ENCODE peak calls at places on chromosome 14, in ten cellular contexts. One of them, this sample, is unnamed.

GRCh38 chr14:55389330-55389729 is 22.3 kb downstream of the ATG14 start:
- DNase-seq in testis: no peak
- DNase-seq in kidney tubule cell: no peak
- DNase-seq in iris pigment epithelial cell: peak
- DNase-seq in germinal center: no peak
- DNase-seq in activated CD4-positive, alpha-beta T cell treated with anti-CD3 and anti-CD28 coated beads, Interleukin-2, amount 50 U/mL, for 24 hours: no peak
- DNase-seq in nephron progenitor cell: no peak
- DNase-seq in NCI-H1092 treated with DMSO at 0.1 percent for 48 hours: no peak
- DNase-seq in KBM-7: no peak
- DNase-seq in activated naive CD4-positive, alpha-beta T cell treated with anti-CD3 and anti-CD28 coated beads, Interleukin-2, amount 10 ng/mL, durations not matched to agents 7 days and 5 days: no peak
- DNase-seq in this sample: no peak

GRCh38 chr14:80700601-80701000 is 240.9 kb downstream of the CEP128 start:
- DNase-seq in kidney tubule cell: no peak
- DNase-seq in germinal center: no peak
- DNase-seq in nephron progenitor cell: no peak
- DNase-seq in testis: no peak
- DNase-seq in activated naive CD4-positive, alpha-beta T cell treated with anti-CD3 and anti-CD28 coated beads, Interleukin-2, amount 10 ng/mL, durations not matched to agents 7 days and 5 days: no peak
- DNase-seq in NCI-H1092 treated with DMSO at 0.1 percent for 48 hours: no peak
- DNase-seq in activated CD4-positive, alpha-beta T cell treated with anti-CD3 and anti-CD28 coated beads, Interleukin-2, amount 50 U/mL, for 24 hours: no peak
- DNase-seq in iris pigment epithelial cell: no peak
- DNase-seq in KBM-7: no peak
- DNase-seq in this sample: no peak

GRCh38 chr14:82341386-82341785 is 807.7 kb upstream of the SEL1L start:
- DNase-seq in nephron progenitor cell: no peak
- DNase-seq in NCI-H1092 treated with DMSO at 0.1 percent for 48 hours: no peak
- DNase-seq in testis: no peak
- DNase-seq in activated naive CD4-positive, alpha-beta T cell treated with anti-CD3 and anti-CD28 coated beads, Interleukin-2, amount 10 ng/mL, durations not matched to agents 7 days and 5 days: no peak
- DNase-seq in activated CD4-positive, alpha-beta T cell treated with anti-CD3 and anti-CD28 coated beads, Interleukin-2, amount 50 U/mL, for 24 hours: no peak
- DNase-seq in germinal center: no peak
- DNase-seq in iris pigment epithelial cell: no peak
- DNase-seq in KBM-7: no peak
- DNase-seq in kidney tubule cell: no peak
- DNase-seq in this sample: no peak

GRCh38 chr14:69395929-69396328 is 2.2 kb downstream of the ERH start:
- DNase-seq in NCI-H1092 treated with DMSO at 0.1 percent for 48 hours: no peak
- DNase-seq in germinal center: no peak
- DNase-seq in activated naive CD4-positive, alpha-beta T cell treated with anti-CD3 and anti-CD28 coated beads, Interleukin-2, amount 10 ng/mL, durations not matched to agents 7 days and 5 days: no peak
- DNase-seq in kidney tubule cell: no peak
- DNase-seq in KBM-7: no peak
- DNase-seq in activated CD4-positive, alpha-beta T cell treated with anti-CD3 and anti-CD28 coated beads, Interleukin-2, amount 50 U/mL, for 24 hours: no peak
- DNase-seq in nephron progenitor cell: no peak
- DNase-seq in testis: no peak
- DNase-seq in iris pigment epithelial cell: no peak
- DNase-seq in this sample: no peak

GRCh38 chr14:87014854-87015253 is 978.1 kb downstream of the GALC start:
- DNase-seq in activated naive CD4-positive, alpha-beta T cell treated with anti-CD3 and anti-CD28 coated beads, Interleukin-2, amount 10 ng/mL, durations not matched to agents 7 days and 5 days: no peak
- DNase-seq in kidney tubule cell: peak
- DNase-seq in NCI-H1092 treated with DMSO at 0.1 percent for 48 hours: no peak
- DNase-seq in activated CD4-positive, alpha-beta T cell treated with anti-CD3 and anti-CD28 coated beads, Interleukin-2, amount 50 U/mL, for 24 hours: no peak
- DNase-seq in iris pigment epithelial cell: no peak
- DNase-seq in testis: no peak
- DNase-seq in KBM-7: no peak
- DNase-seq in germinal center: no peak
- DNase-seq in nephron progenitor cell: no peak
- DNase-seq in this sample: no peak

GRCh38 chr14:35949933-35950332 is 123.8 kb downstream of the BRMS1L start:
- DNase-seq in iris pigment epithelial cell: no peak
- DNase-seq in NCI-H1092 treated with DMSO at 0.1 percent for 48 hours: peak
- DNase-seq in activated naive CD4-positive, alpha-beta T cell treated with anti-CD3 and anti-CD28 coated beads, Interleukin-2, amount 10 ng/mL, durations not matched to agents 7 days and 5 days: no peak
- DNase-seq in germinal center: no peak
- DNase-seq in nephron progenitor cell: no peak
- DNase-seq in testis: no peak
- DNase-seq in KBM-7: no peak
- DNase-seq in activated CD4-positive, alpha-beta T cell treated with anti-CD3 and anti-CD28 coated beads, Interleukin-2, amount 50 U/mL, for 24 hours: no peak
- DNase-seq in kidney tubule cell: peak
- DNase-seq in this sample: no peak

GRCh38 chr14:23861666-23862065 is 91.9 kb upstream of the DHRS4 start:
- DNase-seq in germinal center: no peak
- DNase-seq in activated naive CD4-positive, alpha-beta T cell treated with anti-CD3 and anti-CD28 coated beads, Interleukin-2, amount 10 ng/mL, durations not matched to agents 7 days and 5 days: no peak
- DNase-seq in nephron progenitor cell: no peak
- DNase-seq in iris pigment epithelial cell: peak
- DNase-seq in testis: peak
- DNase-seq in NCI-H1092 treated with DMSO at 0.1 percent for 48 hours: no peak
- DNase-seq in kidney tubule cell: no peak
- DNase-seq in activated CD4-positive, alpha-beta T cell treated with anti-CD3 and anti-CD28 coated beads, Interleukin-2, amount 50 U/mL, for 24 hours: no peak
- DNase-seq in KBM-7: no peak
- DNase-seq in this sample: no peak

GRCh38 chr14:88834883-88835431 is 10.5 kb downstream of the TTC8 start:
- DNase-seq in activated CD4-positive, alpha-beta T cell treated with anti-CD3 and anti-CD28 coated beads, Interleukin-2, amount 50 U/mL, for 24 hours: no peak
- DNase-seq in KBM-7: no peak
- DNase-seq in iris pigment epithelial cell: peak
- DNase-seq in germinal center: no peak
- DNase-seq in testis: no peak
- DNase-seq in activated naive CD4-positive, alpha-beta T cell treated with anti-CD3 and anti-CD28 coated beads, Interleukin-2, amount 10 ng/mL, durations not matched to agents 7 days and 5 days: no peak
- DNase-seq in kidney tubule cell: peak
- DNase-seq in NCI-H1092 treated with DMSO at 0.1 percent for 48 hours: no peak
- DNase-seq in nephron progenitor cell: no peak
- DNase-seq in this sample: no peak

GRCh38 chr14:32950584-32950983 is 11.9 kb downstream of the NPAS3 start:
- DNase-seq in KBM-7: no peak
- DNase-seq in testis: no peak
- DNase-seq in nephron progenitor cell: no peak
- DNase-seq in activated naive CD4-positive, alpha-beta T cell treated with anti-CD3 and anti-CD28 coated beads, Interleukin-2, amount 10 ng/mL, durations not matched to agents 7 days and 5 days: no peak
- DNase-seq in iris pigment epithelial cell: peak
- DNase-seq in kidney tubule cell: no peak
- DNase-seq in activated CD4-positive, alpha-beta T cell treated with anti-CD3 and anti-CD28 coated beads, Interleukin-2, amount 50 U/mL, for 24 hours: no peak
- DNase-seq in NCI-H1092 treated with DMSO at 0.1 percent for 48 hours: no peak
- DNase-seq in germinal center: no peak
- DNase-seq in this sample: no peak

GRCh38 chr14:68393178-68393763 is 399.6 kb downstream of the ZFP36L1 start:
- DNase-seq in kidney tubule cell: no peak
- DNase-seq in testis: no peak
- DNase-seq in NCI-H1092 treated with DMSO at 0.1 percent for 48 hours: no peak
- DNase-seq in KBM-7: no peak
- DNase-seq in germinal center: no peak
- DNase-seq in iris pigment epithelial cell: no peak
- DNase-seq in activated CD4-positive, alpha-beta T cell treated with anti-CD3 and anti-CD28 coated beads, Interleukin-2, amount 50 U/mL, for 24 hours: no peak
- DNase-seq in activated naive CD4-positive, alpha-beta T cell treated with anti-CD3 and anti-CD28 coated beads, Interleukin-2, amount 10 ng/mL, durations not matched to agents 7 days and 5 days: no peak
- DNase-seq in nephron progenitor cell: no peak
- DNase-seq in this sample: no peak

GRCh38 chr14:100010679-100011078 is 54.5 kb upstream of the EVL start:
- DNase-seq in KBM-7: no peak
- DNase-seq in kidney tubule cell: no peak
- DNase-seq in testis: no peak
- DNase-seq in activated CD4-positive, alpha-beta T cell treated with anti-CD3 and anti-CD28 coated beads, Interleukin-2, amount 50 U/mL, for 24 hours: no peak
- DNase-seq in germinal center: no peak
- DNase-seq in nephron progenitor cell: no peak
- DNase-seq in NCI-H1092 treated with DMSO at 0.1 percent for 48 hours: no peak
- DNase-seq in activated naive CD4-positive, alpha-beta T cell treated with anti-CD3 and anti-CD28 coated beads, Interleukin-2, amount 10 ng/mL, durations not matched to agents 7 days and 5 days: no peak
- DNase-seq in iris pigment epithelial cell: no peak
- DNase-seq in this sample: no peak

GRCh38 chr14:50488521-50488920 is 43.8 kb downstream of the MAP4K5 start:
- DNase-seq in kidney tubule cell: no peak
- DNase-seq in activated CD4-positive, alpha-beta T cell treated with anti-CD3 and anti-CD28 coated beads, Interleukin-2, amount 50 U/mL, for 24 hours: no peak
- DNase-seq in iris pigment epithelial cell: no peak
- DNase-seq in germinal center: no peak
- DNase-seq in activated naive CD4-positive, alpha-beta T cell treated with anti-CD3 and anti-CD28 coated beads, Interleukin-2, amount 10 ng/mL, durations not matched to agents 7 days and 5 days: no peak
- DNase-seq in testis: no peak
- DNase-seq in nephron progenitor cell: no peak
- DNase-seq in NCI-H1092 treated with DMSO at 0.1 percent for 48 hours: no peak
- DNase-seq in KBM-7: no peak
- DNase-seq in this sample: no peak

GRCh38 chr14:92475451-92476187 is 38.0 kb upstream of the RIN3 start:
- DNase-seq in activated naive CD4-positive, alpha-beta T cell treated with anti-CD3 and anti-CD28 coated beads, Interleukin-2, amount 10 ng/mL, durations not matched to agents 7 days and 5 days: no peak
- DNase-seq in kidney tubule cell: no peak
- DNase-seq in KBM-7: peak
- DNase-seq in nephron progenitor cell: no peak
- DNase-seq in iris pigment epithelial cell: peak
- DNase-seq in NCI-H1092 treated with DMSO at 0.1 percent for 48 hours: no peak
- DNase-seq in testis: peak
- DNase-seq in germinal center: no peak
- DNase-seq in activated CD4-positive, alpha-beta T cell treated with anti-CD3 and anti-CD28 coated beads, Interleukin-2, amount 50 U/mL, for 24 hours: no peak
- DNase-seq in this sample: no peak

GRCh38 chr14:69050235-69051184 is 71.4 kb upstream of the ACTN1 start:
- DNase-seq in nephron progenitor cell: no peak
- DNase-seq in KBM-7: no peak
- DNase-seq in iris pigment epithelial cell: no peak
- DNase-seq in testis: no peak
- DNase-seq in NCI-H1092 treated with DMSO at 0.1 percent for 48 hours: no peak
- DNase-seq in activated CD4-positive, alpha-beta T cell treated with anti-CD3 and anti-CD28 coated beads, Interleukin-2, amount 50 U/mL, for 24 hours: no peak
- DNase-seq in germinal center: no peak
- DNase-seq in kidney tubule cell: peak
- DNase-seq in activated naive CD4-positive, alpha-beta T cell treated with anti-CD3 and anti-CD28 coated beads, Interleukin-2, amount 10 ng/mL, durations not matched to agents 7 days and 5 days: no peak
- DNase-seq in this sample: no peak

GRCh38 chr14:24432259-24433131 is 2.7 kb downstream of the KHNYN start:
- DNase-seq in activated naive CD4-positive, alpha-beta T cell treated with anti-CD3 and anti-CD28 coated beads, Interleukin-2, amount 10 ng/mL, durations not matched to agents 7 days and 5 days: no peak
- DNase-seq in KBM-7: no peak
- DNase-seq in activated CD4-positive, alpha-beta T cell treated with anti-CD3 and anti-CD28 coated beads, Interleukin-2, amount 50 U/mL, for 24 hours: no peak
- DNase-seq in NCI-H1092 treated with DMSO at 0.1 percent for 48 hours: no peak
- DNase-seq in testis: no peak
- DNase-seq in kidney tubule cell: peak
- DNase-seq in nephron progenitor cell: no peak
- DNase-seq in iris pigment epithelial cell: no peak
- DNase-seq in germinal center: no peak
- DNase-seq in this sample: peak

GRCh38 chr14:72451081-72451972 is 442.6 kb downstream of the DPF3 start:
- DNase-seq in activated CD4-positive, alpha-beta T cell treated with anti-CD3 and anti-CD28 coated beads, Interleukin-2, amount 50 U/mL, for 24 hours: no peak
- DNase-seq in KBM-7: no peak
- DNase-seq in iris pigment epithelial cell: no peak
- DNase-seq in nephron progenitor cell: peak
- DNase-seq in testis: no peak
- DNase-seq in kidney tubule cell: peak
- DNase-seq in activated naive CD4-positive, alpha-beta T cell treated with anti-CD3 and anti-CD28 coated beads, Interleukin-2, amount 10 ng/mL, durations not matched to agents 7 days and 5 days: peak
- DNase-seq in NCI-H1092 treated with DMSO at 0.1 percent for 48 hours: no peak
- DNase-seq in germinal center: no peak
- DNase-seq in this sample: no peak

GRCh38 chr14:104505085-104506074 is 74.2 kb upstream of the C14orf180 start:
- DNase-seq in activated naive CD4-positive, alpha-beta T cell treated with anti-CD3 and anti-CD28 coated beads, Interleukin-2, amount 10 ng/mL, durations not matched to agents 7 days and 5 days: no peak
- DNase-seq in testis: no peak
- DNase-seq in KBM-7: no peak
- DNase-seq in kidney tubule cell: no peak
- DNase-seq in NCI-H1092 treated with DMSO at 0.1 percent for 48 hours: no peak
- DNase-seq in germinal center: no peak
- DNase-seq in activated CD4-positive, alpha-beta T cell treated with anti-CD3 and anti-CD28 coated beads, Interleukin-2, amount 50 U/mL, for 24 hours: no peak
- DNase-seq in nephron progenitor cell: no peak
- DNase-seq in iris pigment epithelial cell: no peak
- DNase-seq in this sample: no peak

GRCh38 chr14:95931384-95931783 is 54.8 kb downstream of the TUNAR start:
- DNase-seq in testis: no peak
- DNase-seq in iris pigment epithelial cell: no peak
- DNase-seq in kidney tubule cell: no peak
- DNase-seq in KBM-7: no peak
- DNase-seq in NCI-H1092 treated with DMSO at 0.1 percent for 48 hours: no peak
- DNase-seq in germinal center: no peak
- DNase-seq in activated CD4-positive, alpha-beta T cell treated with anti-CD3 and anti-CD28 coated beads, Interleukin-2, amount 50 U/mL, for 24 hours: no peak
- DNase-seq in nephron progenitor cell: no peak
- DNase-seq in activated naive CD4-positive, alpha-beta T cell treated with anti-CD3 and anti-CD28 coated beads, Interleukin-2, amount 10 ng/mL, durations not matched to agents 7 days and 5 days: no peak
- DNase-seq in this sample: no peak

GRCh38 chr14:32087907-32088306 is 10.8 kb downstream of the ARHGAP5 start:
- DNase-seq in nephron progenitor cell: no peak
- DNase-seq in kidney tubule cell: no peak
- DNase-seq in germinal center: no peak
- DNase-seq in KBM-7: no peak
- DNase-seq in activated naive CD4-positive, alpha-beta T cell treated with anti-CD3 and anti-CD28 coated beads, Interleukin-2, amount 10 ng/mL, durations not matched to agents 7 days and 5 days: no peak
- DNase-seq in iris pigment epithelial cell: no peak
- DNase-seq in testis: no peak
- DNase-seq in NCI-H1092 treated with DMSO at 0.1 percent for 48 hours: no peak
- DNase-seq in activated CD4-positive, alpha-beta T cell treated with anti-CD3 and anti-CD28 coated beads, Interleukin-2, amount 50 U/mL, for 24 hours: no peak
- DNase-seq in this sample: no peak

GRCh38 chr14:76968621-76969063 is 59.9 kb downstream of the IRF2BPL start:
- DNase-seq in NCI-H1092 treated with DMSO at 0.1 percent for 48 hours: peak
- DNase-seq in activated naive CD4-positive, alpha-beta T cell treated with anti-CD3 and anti-CD28 coated beads, Interleukin-2, amount 10 ng/mL, durations not matched to agents 7 days and 5 days: no peak
- DNase-seq in kidney tubule cell: no peak
- DNase-seq in germinal center: no peak
- DNase-seq in iris pigment epithelial cell: no peak
- DNase-seq in testis: no peak
- DNase-seq in KBM-7: no peak
- DNase-seq in activated CD4-positive, alpha-beta T cell treated with anti-CD3 and anti-CD28 coated beads, Interleukin-2, amount 50 U/mL, for 24 hours: no peak
- DNase-seq in nephron progenitor cell: no peak
- DNase-seq in this sample: no peak

GRCh38 chr14:70394674-70395073 is 22.2 kb downstream of the SYNJ2BP start:
- DNase-seq in KBM-7: no peak
- DNase-seq in kidney tubule cell: no peak
- DNase-seq in iris pigment epithelial cell: no peak
- DNase-seq in germinal center: no peak
- DNase-seq in NCI-H1092 treated with DMSO at 0.1 percent for 48 hours: no peak
- DNase-seq in activated CD4-positive, alpha-beta T cell treated with anti-CD3 and anti-CD28 coated beads, Interleukin-2, amount 50 U/mL, for 24 hours: no peak
- DNase-seq in activated naive CD4-positive, alpha-beta T cell treated with anti-CD3 and anti-CD28 coated beads, Interleukin-2, amount 10 ng/mL, durations not matched to agents 7 days and 5 days: no peak
- DNase-seq in testis: no peak
- DNase-seq in nephron progenitor cell: no peak
- DNase-seq in this sample: no peak

GRCh38 chr14:83520837-83521236 is 1987.2 kb upstream of the SEL1L start:
- DNase-seq in activated CD4-positive, alpha-beta T cell treated with anti-CD3 and anti-CD28 coated beads, Interleukin-2, amount 50 U/mL, for 24 hours: no peak
- DNase-seq in nephron progenitor cell: no peak
- DNase-seq in iris pigment epithelial cell: peak
- DNase-seq in kidney tubule cell: no peak
- DNase-seq in KBM-7: no peak
- DNase-seq in activated naive CD4-positive, alpha-beta T cell treated with anti-CD3 and anti-CD28 coated beads, Interleukin-2, amount 10 ng/mL, durations not matched to agents 7 days and 5 days: no peak
- DNase-seq in testis: no peak
- DNase-seq in germinal center: no peak
- DNase-seq in NCI-H1092 treated with DMSO at 0.1 percent for 48 hours: no peak
- DNase-seq in this sample: no peak

GRCh38 chr14:80275208-80275850 is 64.0 kb upstream of the DIO2 start:
- DNase-seq in activated naive CD4-positive, alpha-beta T cell treated with anti-CD3 and anti-CD28 coated beads, Interleukin-2, amount 10 ng/mL, durations not matched to agents 7 days and 5 days: no peak
- DNase-seq in NCI-H1092 treated with DMSO at 0.1 percent for 48 hours: no peak
- DNase-seq in KBM-7: no peak
- DNase-seq in germinal center: no peak
- DNase-seq in nephron progenitor cell: no peak
- DNase-seq in kidney tubule cell: no peak
- DNase-seq in activated CD4-positive, alpha-beta T cell treated with anti-CD3 and anti-CD28 coated beads, Interleukin-2, amount 50 U/mL, for 24 hours: no peak
- DNase-seq in iris pigment epithelial cell: peak
- DNase-seq in testis: no peak
- DNase-seq in this sample: no peak

GRCh38 chr14:102430212-102430908 is 67.6 kb downstream of the TECPR2 start:
- DNase-seq in kidney tubule cell: no peak
- DNase-seq in KBM-7: no peak
- DNase-seq in activated naive CD4-positive, alpha-beta T cell treated with anti-CD3 and anti-CD28 coated beads, Interleukin-2, amount 10 ng/mL, durations not matched to agents 7 days and 5 days: no peak
- DNase-seq in germinal center: no peak
- DNase-seq in nephron progenitor cell: peak
- DNase-seq in iris pigment epithelial cell: peak
- DNase-seq in testis: no peak
- DNase-seq in activated CD4-positive, alpha-beta T cell treated with anti-CD3 and anti-CD28 coated beads, Interleukin-2, amount 50 U/mL, for 24 hours: no peak
- DNase-seq in NCI-H1092 treated with DMSO at 0.1 percent for 48 hours: no peak
- DNase-seq in this sample: no peak

GRCh38 chr14:20624495-20625070 is 16.9 kb downstream of the OR6S1 start:
- DNase-seq in iris pigment epithelial cell: peak
- DNase-seq in testis: peak
- DNase-seq in nephron progenitor cell: peak
- DNase-seq in activated CD4-positive, alpha-beta T cell treated with anti-CD3 and anti-CD28 coated beads, Interleukin-2, amount 50 U/mL, for 24 hours: no peak
- DNase-seq in NCI-H1092 treated with DMSO at 0.1 percent for 48 hours: no peak
- DNase-seq in KBM-7: no peak
- DNase-seq in activated naive CD4-positive, alpha-beta T cell treated with anti-CD3 and anti-CD28 coated beads, Interleukin-2, amount 10 ng/mL, durations not matched to agents 7 days and 5 days: peak
- DNase-seq in kidney tubule cell: peak
- DNase-seq in germinal center: peak
- DNase-seq in this sample: peak

GRCh38 chr14:100333311-100333710 is 10.2 kb downstream of the SLC25A47 start:
- DNase-seq in NCI-H1092 treated with DMSO at 0.1 percent for 48 hours: no peak
- DNase-seq in activated CD4-positive, alpha-beta T cell treated with anti-CD3 and anti-CD28 coated beads, Interleukin-2, amount 50 U/mL, for 24 hours: no peak
- DNase-seq in KBM-7: no peak
- DNase-seq in activated naive CD4-positive, alpha-beta T cell treated with anti-CD3 and anti-CD28 coated beads, Interleukin-2, amount 10 ng/mL, durations not matched to agents 7 days and 5 days: peak
- DNase-seq in nephron progenitor cell: no peak
- DNase-seq in testis: no peak
- DNase-seq in germinal center: no peak
- DNase-seq in kidney tubule cell: no peak
- DNase-seq in iris pigment epithelial cell: no peak
- DNase-seq in this sample: no peak

GRCh38 chr14:91164676-91165075 is 50.8 kb downstream of the DGLUCY start:
- DNase-seq in KBM-7: no peak
- DNase-seq in activated naive CD4-positive, alpha-beta T cell treated with anti-CD3 and anti-CD28 coated beads, Interleukin-2, amount 10 ng/mL, durations not matched to agents 7 days and 5 days: no peak
- DNase-seq in testis: peak
- DNase-seq in activated CD4-positive, alpha-beta T cell treated with anti-CD3 and anti-CD28 coated beads, Interleukin-2, amount 50 U/mL, for 24 hours: no peak
- DNase-seq in NCI-H1092 treated with DMSO at 0.1 percent for 48 hours: no peak
- DNase-seq in nephron progenitor cell: no peak
- DNase-seq in iris pigment epithelial cell: no peak
- DNase-seq in germinal center: no peak
- DNase-seq in kidney tubule cell: no peak
- DNase-seq in this sample: peak

GRCh38 chr14:25108959-25109358 is 59.0 kb upstream of the STXBP6 start:
- DNase-seq in nephron progenitor cell: no peak
- DNase-seq in activated CD4-positive, alpha-beta T cell treated with anti-CD3 and anti-CD28 coated beads, Interleukin-2, amount 50 U/mL, for 24 hours: no peak
- DNase-seq in germinal center: no peak
- DNase-seq in testis: peak
- DNase-seq in NCI-H1092 treated with DMSO at 0.1 percent for 48 hours: peak
- DNase-seq in kidney tubule cell: no peak
- DNase-seq in iris pigment epithelial cell: no peak
- DNase-seq in KBM-7: no peak
- DNase-seq in activated naive CD4-positive, alpha-beta T cell treated with anti-CD3 and anti-CD28 coated beads, Interleukin-2, amount 10 ng/mL, durations not matched to agents 7 days and 5 days: no peak
- DNase-seq in this sample: no peak

This sample was measured in cerebellar cortex.